ENCODE peak calls at places on chromosomes 4 and X, in seven cellular contexts. T is cardiac fibroblast, J is prostate gland, W is IMR-90, U is body of pancreas, L is heart left ventricle, O is PC-9. A is an unnamed sample.

GRCh38 chr4:189912170-189912569 is 28.5 kb upstream of the FRG1 start:
- DNase-seq in O (no peak), T (no peak), W (no peak), L (no peak), J (no peak), U (peak), A (no peak)

GRCh38 chr4:89171176-89171575 is 59.8 kb downstream of the TIGD2 start:
- DNase-seq in O (no peak), T (no peak), U (no peak), L (no peak), J (no peak), W (no peak), A (no peak)

GRCh38 chr4:64883087-64883926 is 474.1 kb upstream of the TECRL start:
- DNase-seq in J (no peak), T (no peak), O (no peak), W (no peak), L (no peak), U (no peak), A (no peak)

GRCh38 chrX:134453631-134454030 is 6.3 kb upstream of the HPRT1 start:
- DNase-seq in J (no peak), W (no peak), O (no peak), L (no peak), U (peak), T (no peak), A (no peak)

GRCh38 chr4:112978691-112979472 is 70.6 kb upstream of the ANK2 start:
- DNase-seq in W (peak), J (no peak), T (no peak), O (no peak), U (no peak), L (no peak), A (peak)

GRCh38 chr4:107837298-107837697 is 12.6 kb downstream of the SGMS2 start:
- DNase-seq in L (no peak), J (no peak), O (no peak), U (no peak), T (no peak), W (no peak), A (no peak)

GRCh38 chrX:131985526-131986049 is 37.5 kb upstream of the STK26 start:
- DNase-seq in J (peak), O (no peak), U (no peak), T (no peak), L (no peak), W (no peak), A (no peak)

GRCh38 chrX:3518870-3519269 is 172.4 kb upstream of the MXRA5 start:
- DNase-seq in W (peak), J (no peak), U (no peak), O (peak), L (peak), T (peak), A (peak)

GRCh38 chrX:10769165-10769564 is 148.8 kb upstream of the MID1 start:
- DNase-seq in O (no peak), W (peak), U (no peak), L (no peak), J (no peak), T (peak), A (peak)

GRCh38 chr4:66585767-66586166 is 915.5 kb upstream of the EPHA5 start:
- DNase-seq in O (no peak), J (no peak), T (no peak), U (no peak), W (no peak), L (no peak), A (no peak)

GRCh38 chr4:122796801-122797404 is 29.7 kb upstream of the FGF2 start:
- DNase-seq in T (no peak), L (no peak), O (no peak), J (no peak), W (peak), U (no peak), A (no peak)

GRCh38 chrX:118772051-118772450 is 44.6 kb downstream of the IL13RA1 start:
- DNase-seq in W (no peak), T (no peak), L (no peak), U (no peak), J (no peak), O (no peak), A (no peak)

GRCh38 chr4:145069361-145069760 is 28.6 kb downstream of the ANAPC10 start:
- DNase-seq in U (no peak), W (peak), J (no peak), O (no peak), T (no peak), L (no peak), A (peak)

GRCh38 chr4:132530846-132531245 is 618.2 kb upstream of the PCDH10 start:
- DNase-seq in U (no peak), L (no peak), O (no peak), T (peak), J (no peak), W (no peak), A (no peak)

GRCh38 chr4:56410247-56410646 is 23.0 kb upstream of the AASDH start:
- DNase-seq in W (peak), O (peak), U (peak), J (peak), L (peak), T (peak), A (peak)

GRCh38 chrX:22365460-22365859 is 92.7 kb downstream of the CBLL2 start:
- DNase-seq in L (no peak), O (peak), T (peak), J (no peak), U (no peak), W (peak), A (peak)

GRCh38 chrX:12548746-12549145 is 242.5 kb upstream of the PRPS2 start:
- DNase-seq in J (no peak), O (peak), U (peak), L (no peak), W (peak), T (peak), A (peak)

GRCh38 chrX:16711219-16712115 is 1.0 kb downstream of the CTPS2 start:
- DNase-seq in W (no peak), U (peak), T (no peak), L (no peak), J (no peak), O (no peak), A (no peak)

GRCh38 chr4:139552908-139553307 is 3.1 kb downstream of the SETD7 start:
- DNase-seq in J (no peak), U (no peak), T (no peak), W (no peak), O (no peak), L (no peak), A (no peak)

GRCh38 chr4:39636786-39637185 is 1.9 kb downstream of the SMIM14 start:
- DNase-seq in J (no peak), U (no peak), L (no peak), O (no peak), W (peak), T (peak), A (peak)

GRCh38 chrX:5265324-5265723 is 963.3 kb downstream of the NLGN4X start:
- DNase-seq in T (no peak), J (peak), W (no peak), O (no peak), L (no peak), U (no peak), A (no peak)

GRCh38 chr4:146095091-146095690 is 80.3 kb upstream of the LSM6 start:
- DNase-seq in J (peak), W (peak), U (peak), T (peak), L (no peak), O (peak), A (peak)

GRCh38 chr4:141676087-141676486 is 39.7 kb downstream of the IL15 start:
- DNase-seq in W (no peak), L (no peak), O (no peak), U (no peak), J (no peak), T (no peak), A (no peak)

GRCh38 chr4:154490589-154491340 is 834 bp downstream of the DCHS2 start:
- DNase-seq in J (no peak), T (no peak), W (no peak), L (no peak), O (no peak), U (no peak), A (no peak)

GRCh38 chr4:150722908-150723362 is 141.0 kb downstream of the MAB21L2 start:
- DNase-seq in W (no peak), O (no peak), T (peak), U (peak), L (peak), J (peak), A (peak)

GRCh38 chr4:144899393-144899792 is 198.6 kb downstream of the ANAPC10 start:
- DNase-seq in U (no peak), L (no peak), W (no peak), T (no peak), J (no peak), O (no peak), A (no peak)

GRCh38 chrX:10111364-10112148 is 45.2 kb upstream of the CLCN4 start:
- DNase-seq in W (peak), T (peak), J (no peak), U (no peak), L (no peak), O (no peak), A (no peak)

GRCh38 chrX:2766921-2767320 is 15.1 kb downstream of the XG start:
- DNase-seq in W (peak), O (no peak), J (no peak), U (no peak), L (no peak), T (peak), A (peak)

GRCh38 chrX:46686003-46686645 is 72.8 kb downstream of the SLC9A7 start:
- DNase-seq in T (peak), U (peak), L (peak), J (peak), O (no peak), W (peak), A (peak)

GRCh38 chrX:48937065-48937907 is 18.5 kb upstream of the PIM2 start:
- DNase-seq in O (no peak), U (peak), T (peak), W (no peak), J (peak), L (peak), A (peak)

GRCh38 chrX:72676465-72676864 is 37.6 kb downstream of the PHKA1 start:
- DNase-seq in W (no peak), J (no peak), T (no peak), O (no peak), U (no peak), L (no peak), A (no peak)

GRCh38 chr4:24956091-24956490 is 43.2 kb upstream of the CCDC149 start:
- DNase-seq in W (no peak), T (no peak), U (no peak), J (no peak), O (no peak), L (no peak), A (no peak)

GRCh38 chr4:140633951-140634350 is 65.2 kb upstream of the UCP1 start:
- DNase-seq in U (no peak), O (no peak), L (no peak), J (no peak), T (no peak), W (no peak), A (no peak)

GRCh38 chr4:140640150-140640748 is 71.5 kb upstream of the UCP1 start:
- DNase-seq in T (no peak), O (no peak), W (no peak), L (no peak), J (no peak), U (no peak), A (no peak)

GRCh38 chr4:140641105-140641555 is 72.4 kb upstream of the UCP1 start:
- DNase-seq in O (no peak), W (no peak), J (no peak), T (no peak), L (no peak), U (no peak), A (no peak)

GRCh38 chr4:140635606-140636005 is 66.8 kb upstream of the UCP1 start:
- DNase-seq in J (no peak), W (no peak), U (peak), L (no peak), T (peak), O (peak), A (peak)

GRCh38 chr4:140637836-140638235 is 69.1 kb upstream of the UCP1 start:
- DNase-seq in W (no peak), L (no peak), J (no peak), O (no peak), U (peak), T (peak), A (peak)
- TF ChIP-seq CTCF in W (peak), L (peak), J (peak), O (peak), U (peak), T (peak), A (peak)

GRCh38 chr4:105588252-105588651 is 35.8 kb downstream of the ARHGEF38 start:
- DNase-seq in W (no peak), O (no peak), U (no peak), J (no peak), T (no peak), L (no peak), A (no peak)

GRCh38 chr4:105587851-105588250 is 35.4 kb downstream of the ARHGEF38 start:
- DNase-seq in T (no peak), L (no peak), J (no peak), W (no peak), U (no peak), O (no peak), A (no peak)

GRCh38 chr4:105586638-105587328 is 34.4 kb downstream of the ARHGEF38 start:
- DNase-seq in T (no peak), O (no peak), L (no peak), J (no peak), U (peak), W (no peak), A (no peak)
- H3K4me3 ChIP-seq in T (no peak), O (peak), L (no peak), J (no peak), U (no peak), W (no peak), A (no peak)

DNA sequence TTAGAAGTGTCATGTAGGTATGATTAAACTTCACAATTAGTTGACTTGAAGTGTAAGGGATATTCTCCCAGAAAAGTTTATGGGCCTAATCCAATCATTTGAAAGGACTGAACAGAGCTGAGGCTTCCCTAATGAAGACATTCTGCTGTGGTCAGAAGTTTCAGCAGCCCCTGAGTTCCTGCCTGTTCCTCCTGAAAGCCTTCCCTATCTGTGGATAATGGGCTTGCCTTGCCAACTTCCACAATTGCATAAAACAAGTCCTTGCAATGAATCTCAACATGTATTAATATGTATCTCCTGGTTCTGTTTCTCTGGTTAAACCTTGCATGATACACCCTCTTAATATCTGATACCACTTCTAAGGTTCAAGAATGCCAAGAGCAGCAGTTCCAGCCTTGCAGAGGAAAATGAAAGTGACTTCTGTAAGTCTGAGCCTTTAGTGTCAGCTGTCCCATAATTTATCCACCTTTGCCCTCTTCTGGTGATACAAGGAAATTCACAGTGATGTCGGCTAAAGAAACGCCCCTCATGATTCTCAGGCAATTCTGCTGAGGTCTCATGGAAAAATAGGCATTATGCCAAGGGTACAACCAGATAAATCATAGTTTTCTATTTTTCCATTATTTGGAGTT is 172.4 kb upstream of the CXCL13 start:
- DNase-seq in T (peak), U (peak), W (peak), O (peak), L (no peak), J (peak), A (peak)
- TF ChIP-seq CTCF in T (peak), U (peak), W (peak), O (peak), L (peak), J (peak), A (peak)

DNA sequence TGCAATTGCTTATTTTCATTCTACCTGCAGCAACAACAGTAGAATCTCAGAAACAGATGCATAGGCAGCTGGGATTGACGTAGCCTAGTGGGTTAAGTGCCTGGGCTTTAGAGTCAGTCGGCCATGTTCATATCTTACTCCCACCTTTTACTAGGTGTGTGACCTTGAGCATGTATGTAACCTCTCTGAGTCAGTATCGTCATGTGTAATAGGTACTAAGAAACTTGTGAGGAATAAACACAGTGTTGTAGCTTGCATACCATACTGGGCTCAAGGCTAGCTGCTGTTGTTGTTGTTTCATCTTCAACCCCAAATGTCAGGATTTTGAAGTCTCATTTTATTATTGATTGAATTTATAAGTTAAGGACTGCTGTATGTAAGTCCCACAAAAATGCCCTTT is 14.2 kb downstream of the RAB9A start:
- DNase-seq in T (no peak), J (no peak), W (no peak), L (no peak), U (no peak), O (no peak), A (no peak)
- H3K4me3 ChIP-seq in T (no peak), J (no peak), W (no peak), L (no peak), U (no peak), O (no peak), A (no peak)

GRCh38 chr4:185657699-185658098 is 122.4 kb upstream of the PDLIM3 start:
- DNase-seq in O (no peak), W (no peak), T (no peak), J (no peak), L (no peak), U (no peak), A (no peak)

GRCh38 chr4:185654965-185655554 is 119.8 kb upstream of the PDLIM3 start:
- DNase-seq in L (no peak), J (no peak), T (no peak), U (no peak), O (no peak), W (no peak), A (no peak)

GRCh38 chr4:185654311-185654710 is 119.0 kb upstream of the PDLIM3 start:
- DNase-seq in T (no peak), U (no peak), L (no peak), O (no peak), W (no peak), J (no peak), A (no peak)

GRCh38 chr4:185657191-185657590 is 121.9 kb upstream of the PDLIM3 start:
- DNase-seq in U (no peak), L (no peak), W (no peak), J (no peak), T (no peak), O (no peak), A (no peak)

DNA sequence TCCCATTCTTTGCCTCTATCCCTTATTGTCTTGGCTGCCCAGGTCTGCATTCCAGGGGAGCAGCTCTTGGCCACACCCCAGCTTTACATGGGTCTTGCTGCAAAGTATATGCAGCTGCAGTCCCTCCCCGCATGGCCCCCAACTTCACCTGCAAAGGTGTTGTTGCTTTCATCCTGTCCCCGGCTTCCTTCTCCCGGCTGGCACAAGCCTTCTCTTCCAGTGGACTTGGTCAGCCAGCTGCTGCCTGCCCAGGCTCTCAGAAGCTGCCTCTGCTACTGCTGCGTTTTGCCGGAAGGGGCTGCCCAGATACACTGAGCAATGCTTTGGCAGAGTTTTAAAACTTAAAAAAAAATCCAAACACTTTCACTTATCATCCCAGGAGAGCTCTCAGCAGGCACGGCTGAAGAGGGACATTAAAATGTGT is 121.2 kb upstream of the PDLIM3 start:
- DNase-seq in J (peak), U (peak), T (peak), W (peak), L (peak), O (no peak), A (peak)
- TF ChIP-seq CTCF in J (peak), U (peak), T (peak), W (peak), L (no peak), O (no peak), A (peak)

GRCh38 chr4:182143086-182143821 is 99.9 kb upstream of the TENM3 start:
- DNase-seq in T (peak), L (no peak), J (no peak), W (peak), U (no peak), O (no peak), A (peak)

GRCh38 chr4:182143822-182144620 is 99.2 kb upstream of the TENM3 start:
- DNase-seq in T (peak), O (no peak), J (no peak), W (peak), L (no peak), U (peak), A (peak)

GRCh38 chr4:182147391-182147790 is 95.8 kb upstream of the TENM3 start:
- DNase-seq in L (no peak), T (no peak), U (no peak), J (no peak), W (no peak), O (no peak), A (no peak)

GRCh38 chr4:182144621-182145359 is 98.4 kb upstream of the TENM3 start:
- DNase-seq in U (peak), W (peak), O (no peak), T (no peak), J (no peak), L (no peak), A (no peak)

DNA sequence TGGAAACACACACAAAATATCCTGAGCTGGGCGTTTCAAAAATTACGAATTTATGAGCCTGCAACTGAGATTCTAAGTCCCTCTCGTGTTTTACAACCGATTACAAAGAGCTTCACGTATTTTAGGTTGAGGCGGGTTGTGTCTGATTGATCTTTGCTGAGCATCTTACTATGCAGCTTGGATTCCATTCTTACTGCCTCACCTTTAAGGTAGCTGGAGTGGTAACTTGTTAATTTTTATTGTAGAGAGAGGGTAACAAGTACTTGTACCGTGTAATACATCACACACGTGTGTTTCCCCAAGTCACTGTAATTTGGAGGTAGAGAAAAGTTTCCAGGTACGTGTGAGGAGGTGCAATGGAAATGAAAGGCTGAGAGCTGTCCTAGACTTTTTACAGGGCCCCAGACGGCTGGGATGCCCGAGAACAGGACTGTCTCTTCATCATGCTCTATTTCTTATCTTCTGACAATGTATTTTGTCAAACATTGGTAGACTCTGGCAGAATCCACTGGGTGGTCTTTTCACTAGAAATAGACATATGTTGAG is 97.8 kb upstream of the TENM3 start:
- DNase-seq in T (no peak), U (no peak), O (no peak), W (no peak), L (no peak), J (no peak), A (peak)
- H3K4me3 ChIP-seq in T (peak), U (no peak), O (no peak), W (peak), L (no peak), J (peak), A (peak)

DNA sequence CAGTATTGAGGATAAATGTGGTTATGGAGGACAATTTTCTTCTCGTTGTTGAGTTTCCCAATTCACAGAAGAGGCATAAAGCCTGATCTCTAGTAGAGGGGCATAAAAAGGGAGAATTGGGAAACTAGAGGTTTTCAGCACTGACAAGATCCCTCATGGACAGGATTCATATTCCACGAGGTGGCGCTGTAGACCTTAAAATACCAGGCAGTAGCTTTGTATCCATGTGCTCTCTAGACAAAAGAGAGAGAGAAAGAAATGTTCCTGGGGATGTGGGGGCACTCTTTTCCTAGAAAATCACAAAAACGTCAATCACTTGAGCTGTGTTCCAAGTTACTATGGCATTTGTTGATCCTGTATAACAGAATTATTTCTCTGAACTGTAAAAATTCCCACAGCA is 128.3 kb downstream of the MAGEE1 start:
- DNase-seq in J (no peak), L (no peak), O (peak), W (peak), U (no peak), T (peak), A (peak)
- TF ChIP-seq CTCF in J (no peak), L (no peak), O (peak), W (peak), U (no peak), T (peak), A (peak)